ENCODE peak calls at places on chromosomes 13 and 19, in four cellular contexts. I is adrenal gland, D is pancreas, P is left lung. Y is an unnamed sample.

GRCh38 chr19:33722456-33723239 is 74.0 kb upstream of the KCTD15 start:
- DNase-seq in I (no peak), D (no peak), P (no peak), Y (no peak)

GRCh38 chr13:81602236-81602635 is 1261.3 kb upstream of the SPRY2 start:
- DNase-seq in I (no peak), D (no peak), P (no peak), Y (no peak)

GRCh38 chr19:46303702-46304397 is 7.0 kb downstream of the HIF3A start:
- DNase-seq in I (peak), D (peak), P (peak), Y (peak)

GRCh38 chr19:23305555-23305954 is 55.4 kb upstream of the ZNF724 start:
- DNase-seq in I (no peak), D (no peak), P (no peak), Y (no peak)

GRCh38 chr19:28915737-28916460 is 297.1 kb downstream of the UQCRFS1 start:
- DNase-seq in I (no peak), D (no peak), P (no peak), Y (peak)

GRCh38 chr19:11324079-11324661 is 15.3 kb downstream of the RAB3D start:
- DNase-seq in I (peak), D (peak), P (peak), Y (no peak)

GRCh38 chr13:26785845-26786630 is 25.5 kb upstream of the GPR12 start:
- DNase-seq in I (peak), D (no peak), P (peak), Y (peak)

GRCh38 chr13:21657538-21657937 is 13.3 kb upstream of the FGF9 start:
- DNase-seq in I (no peak), D (no peak), P (no peak), Y (no peak)

GRCh38 chr19:51333836-51334460 is 8.0 kb downstream of the VSIG10L start:
- DNase-seq in I (no peak), D (no peak), P (no peak), Y (peak)

GRCh38 chr13:104011505-104012270 is 945.5 kb upstream of the SLC10A2 start:
- DNase-seq in I (no peak), D (no peak), P (no peak), Y (peak)

GRCh38 chr13:91318886-91319285 is 28.6 kb upstream of the MIR17HG start:
- DNase-seq in I (no peak), D (no peak), P (no peak), Y (no peak)

GRCh38 chr13:44936246-44936645 is 53.0 kb downstream of the NUFIP1 start:
- DNase-seq in I (no peak), D (no peak), P (no peak), Y (no peak)

GRCh38 chr19:17648097-17648660 is 40.0 kb downstream of the UNC13A start:
- DNase-seq in I (no peak), D (peak), P (no peak), Y (peak)

GRCh38 chr19:46616631-46617322 is 8.1 kb downstream of the PTGIR start:
- DNase-seq in I (peak), D (peak), P (peak), Y (peak)

GRCh38 chr19:50649433-50650391 is at the start of gene C19orf81:
- DNase-seq in I (no peak), D (no peak), P (no peak), Y (peak)

GRCh38 chr19:45790942-45791341 is 1.7 kb downstream of the DMWD start:
- DNase-seq in I (no peak), D (no peak), P (no peak), Y (no peak)

GRCh38 chr13:20465218-20465879 is 60.3 kb downstream of the CRYL1 start:
- DNase-seq in I (peak), D (no peak), P (no peak), Y (no peak)

GRCh38 chr13:51628059-51628852 is 44.0 kb downstream of the WDFY2 start:
- DNase-seq in I (no peak), D (peak), P (no peak), Y (no peak)

GRCh38 chr19:36973844-36974195 is 57.7 kb downstream of the ZNF568 start:
- DNase-seq in I (no peak), D (no peak), P (no peak), Y (no peak)

GRCh38 chr13:27851049-27851448 is 58.8 kb downstream of the GSX1 start:
- DNase-seq in I (no peak), D (no peak), P (no peak), Y (no peak)

GRCh38 chr19:30361107-30361447 is 11.1 kb upstream of the ZNF536 start:
- DNase-seq in I (no peak), D (no peak), P (no peak), Y (no peak)

GRCh38 chr19:33302974-33303790 is 848 bp upstream of the CEBPA start:
- DNase-seq in I (no peak), D (peak), P (peak), Y (peak)

GRCh38 chr19:35272122-35272715 is 3.5 kb downstream of the USF2 start:
- DNase-seq in I (no peak), D (no peak), P (no peak), Y (no peak)

GRCh38 chr13:113441661-113442060 is 11.6 kb downstream of the ADPRHL1 start:
- DNase-seq in I (no peak), D (peak), P (no peak), Y (no peak)

GRCh38 chr13:113442354-113442984 is 10.8 kb downstream of the ADPRHL1 start:
- DNase-seq in I (no peak), D (peak), P (no peak), Y (no peak)

GRCh38 chr13:113433391-113433916 is 19.8 kb downstream of the ADPRHL1 start:
- DNase-seq in I (no peak), D (no peak), P (no peak), Y (peak)

GRCh38 chr13:113432509-113433270 is 20.6 kb downstream of the ADPRHL1 start:
- DNase-seq in I (no peak), D (no peak), P (no peak), Y (peak)

DNA sequence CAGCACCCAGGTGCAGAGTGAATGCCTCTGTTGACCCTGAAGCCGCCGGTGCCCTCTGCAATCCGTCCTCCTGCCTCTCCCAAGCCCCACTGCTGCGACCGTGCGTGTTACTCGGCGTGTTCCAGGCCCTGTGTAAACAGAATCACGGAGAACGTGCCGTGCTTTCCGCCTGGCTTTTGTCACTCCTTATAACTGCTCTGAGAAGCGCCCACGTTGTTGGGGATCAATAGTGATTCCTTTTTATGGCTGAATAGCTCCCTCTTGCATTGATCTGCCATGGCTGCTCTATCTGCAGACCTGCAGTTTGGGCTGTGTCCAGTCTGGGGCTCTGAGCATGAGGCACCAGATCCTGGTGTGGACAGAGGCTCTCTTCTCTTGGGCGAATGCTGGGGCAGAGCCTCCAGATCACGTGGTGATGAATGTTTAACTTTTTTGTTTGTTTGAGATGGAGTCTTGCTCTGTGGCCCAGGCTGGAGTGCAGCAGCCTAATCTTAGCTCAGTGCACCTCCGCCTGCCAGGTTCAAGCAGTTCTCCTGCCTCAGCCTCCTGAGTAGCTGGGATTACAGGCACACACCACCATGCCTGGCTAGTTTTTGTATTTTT is 15.8 kb downstream of the ADPRHL1 start:
- DNase-seq in I (no peak), D (peak), P (no peak), Y (peak)
- H3K27ac ChIP-seq in I (no peak), D (no peak), P (no peak), Y (no peak)

GRCh38 chr19:48795855-48796142 is 15.0 kb downstream of the BCAT2 start:
- DNase-seq in I (peak), D (no peak), P (no peak), Y (no peak)
- H3K27ac ChIP-seq in I (peak), D (peak), P (peak), Y (no peak)

GRCh38 chr19:5667751-5668271 is 12.5 kb downstream of the MICOS13 start:
- DNase-seq in I (no peak), D (peak), P (peak), Y (peak)
- H3K27ac ChIP-seq in I (no peak), D (no peak), P (no peak), Y (no peak)

DNA sequence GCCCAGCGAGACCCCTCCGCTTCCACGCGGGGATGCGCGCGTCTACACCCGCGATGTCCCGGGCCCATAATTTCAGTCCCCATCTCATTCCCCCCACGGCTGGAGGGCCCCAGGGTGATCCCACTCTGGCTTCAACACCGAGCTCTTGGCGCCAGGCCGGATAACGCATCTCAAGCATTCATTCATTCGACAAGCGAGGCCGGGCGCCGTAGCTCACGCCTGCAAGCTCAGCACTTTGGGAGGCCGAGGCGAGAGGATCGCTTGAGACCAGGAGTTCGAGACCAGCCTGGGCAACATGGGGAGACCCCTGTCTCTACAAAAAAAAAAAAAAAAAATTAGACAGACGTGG is 5.9 kb downstream of the ANGPTL6 start:
- DNase-seq in I (peak), D (no peak), P (no peak), Y (no peak)
- H3K27ac ChIP-seq in I (peak), D (peak), P (peak), Y (no peak)

DNA sequence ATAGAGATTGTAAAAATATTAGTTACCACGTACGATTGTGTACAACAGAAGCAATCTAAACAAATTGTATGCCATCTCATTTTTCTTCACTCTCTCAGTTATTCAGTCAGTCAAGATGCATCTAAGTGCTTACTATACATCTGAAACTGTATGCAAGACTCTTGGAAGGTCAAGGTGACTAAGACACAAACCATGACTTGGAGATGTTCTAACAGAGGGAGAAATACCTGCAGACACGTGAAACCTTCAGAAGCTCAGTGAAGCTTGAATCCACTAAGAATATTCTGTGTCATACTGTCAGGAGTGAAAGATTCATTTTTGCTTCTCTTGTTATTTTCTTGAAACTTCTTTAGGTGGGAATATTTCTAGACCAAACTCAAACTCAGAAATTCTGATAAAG is 365.4 kb downstream of the ITGBL1 start:
- DNase-seq in I (no peak), D (no peak), P (no peak), Y (no peak)
- H3K27ac ChIP-seq in I (no peak), D (no peak), P (no peak), Y (no peak)

GRCh38 chr19:38005224-38005614 is 98.2 kb downstream of the SIPA1L3 start:
- DNase-seq in I (no peak), D (no peak), P (no peak), Y (no peak)

GRCh38 chr19:38003427-38004099 is 96.6 kb downstream of the SIPA1L3 start:
- DNase-seq in I (peak), D (peak), P (no peak), Y (peak)

GRCh38 chr19:38006361-38007045 is 99.5 kb downstream of the SIPA1L3 start:
- DNase-seq in I (no peak), D (no peak), P (no peak), Y (no peak)

GRCh38 chr19:38004100-38004504 is 97.1 kb downstream of the SIPA1L3 start:
- DNase-seq in I (no peak), D (no peak), P (no peak), Y (no peak)

DNA sequence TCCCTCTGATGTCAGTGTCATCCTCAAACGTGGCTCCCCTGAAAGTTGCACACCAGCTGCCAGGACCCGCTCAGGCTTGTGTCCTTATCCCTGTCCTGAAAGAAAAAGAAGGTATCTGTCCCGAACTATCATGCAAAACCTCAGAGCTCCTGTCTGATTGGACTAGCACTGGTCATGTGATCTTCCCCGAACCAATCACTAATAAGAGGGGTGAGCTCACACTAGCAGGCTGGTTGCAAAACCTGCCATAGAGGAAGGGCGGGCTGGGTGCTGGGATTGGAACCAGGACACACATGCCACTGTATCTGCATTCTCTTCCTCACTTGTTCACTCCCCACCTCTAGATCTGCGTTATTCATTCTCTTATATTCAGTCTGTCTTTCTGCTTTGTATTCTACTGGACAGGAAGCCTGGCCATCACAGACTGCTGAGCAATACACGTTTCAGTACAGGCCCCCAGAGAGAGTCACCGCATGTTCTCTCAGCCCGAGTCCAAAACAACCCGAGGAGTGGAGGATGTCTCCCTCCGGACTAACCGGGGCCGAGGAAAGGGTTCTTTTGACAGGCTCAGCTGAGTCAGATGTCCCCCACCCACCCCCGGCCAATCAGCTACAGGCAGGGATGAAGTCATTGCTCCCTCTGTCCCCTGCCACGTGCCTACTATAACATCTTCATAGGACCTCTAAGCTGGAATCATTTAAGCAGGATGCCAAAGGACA is 97.7 kb downstream of the SIPA1L3 start:
- DNase-seq in I (peak), D (no peak), P (no peak), Y (peak)
- H3K27ac ChIP-seq in I (peak), D (peak), P (peak), Y (peak)